ENCODE peak calls at places on chromosomes 5 and 9, in eight cellular contexts. One of them, this sample, is unnamed.

GRCh38 chr9:11697101-11697500 is 996.1 kb upstream of the TYRP1 start:
- DNase-seq in T-cell: no peak
- DNase-seq in right lobe of liver: no peak
- DNase-seq in heart right ventricle: no peak
- DNase-seq in foreskin keratinocyte: no peak
- DNase-seq in fibroblast of pulmonary artery: no peak
- DNase-seq in cerebellum: no peak
- DNase-seq in left cardiac atrium: no peak
- DNase-seq in this sample: no peak

GRCh38 chr5:123364443-123364842 is 58.8 kb downstream of the CEP120 start:
- DNase-seq in foreskin keratinocyte: no peak
- DNase-seq in left cardiac atrium: no peak
- DNase-seq in fibroblast of pulmonary artery: no peak
- DNase-seq in T-cell: no peak
- DNase-seq in heart right ventricle: no peak
- DNase-seq in right lobe of liver: no peak
- DNase-seq in cerebellum: no peak
- DNase-seq in this sample: no peak

GRCh38 chr9:95053611-95054440 is 263.7 kb downstream of the FANCC start:
- DNase-seq in right lobe of liver: no peak
- DNase-seq in T-cell: no peak
- DNase-seq in fibroblast of pulmonary artery: peak
- DNase-seq in cerebellum: no peak
- DNase-seq in foreskin keratinocyte: no peak
- DNase-seq in heart right ventricle: no peak
- DNase-seq in left cardiac atrium: no peak
- DNase-seq in this sample: no peak

GRCh38 chr9:76371901-76372300 is 22.3 kb downstream of the RFK start:
- DNase-seq in T-cell: no peak
- DNase-seq in right lobe of liver: no peak
- DNase-seq in heart right ventricle: no peak
- DNase-seq in cerebellum: no peak
- DNase-seq in fibroblast of pulmonary artery: peak
- DNase-seq in foreskin keratinocyte: peak
- DNase-seq in left cardiac atrium: no peak
- DNase-seq in this sample: no peak

GRCh38 chr5:34914671-34915138 is 599 bp downstream of the RAD1 start:
- DNase-seq in fibroblast of pulmonary artery: peak
- DNase-seq in cerebellum: no peak
- DNase-seq in T-cell: no peak
- DNase-seq in foreskin keratinocyte: peak
- DNase-seq in right lobe of liver: peak
- DNase-seq in left cardiac atrium: peak
- DNase-seq in heart right ventricle: peak
- DNase-seq in this sample: no peak

GRCh38 chr5:114184006-114184405 is 177.9 kb upstream of the KCNN2 start:
- DNase-seq in right lobe of liver: no peak
- DNase-seq in left cardiac atrium: no peak
- DNase-seq in T-cell: no peak
- DNase-seq in cerebellum: no peak
- DNase-seq in foreskin keratinocyte: peak
- DNase-seq in heart right ventricle: no peak
- DNase-seq in fibroblast of pulmonary artery: no peak
- DNase-seq in this sample: no peak

GRCh38 chr9:86531273-86531672 is 177.1 kb upstream of the TUT7 start:
- DNase-seq in right lobe of liver: no peak
- DNase-seq in fibroblast of pulmonary artery: no peak
- DNase-seq in cerebellum: no peak
- DNase-seq in heart right ventricle: no peak
- DNase-seq in T-cell: no peak
- DNase-seq in left cardiac atrium: no peak
- DNase-seq in foreskin keratinocyte: no peak
- DNase-seq in this sample: no peak

GRCh38 chr9:72441296-72442211 is 76.5 kb upstream of the ZFAND5 start:
- DNase-seq in left cardiac atrium: no peak
- DNase-seq in foreskin keratinocyte: peak
- DNase-seq in fibroblast of pulmonary artery: peak
- DNase-seq in heart right ventricle: no peak
- DNase-seq in right lobe of liver: no peak
- DNase-seq in cerebellum: no peak
- DNase-seq in T-cell: no peak
- DNase-seq in this sample: no peak

GRCh38 chr9:109766351-109766750 is 13.6 kb upstream of the PALM2AKAP2 start:
- DNase-seq in right lobe of liver: no peak
- DNase-seq in foreskin keratinocyte: peak
- DNase-seq in cerebellum: no peak
- DNase-seq in T-cell: no peak
- DNase-seq in left cardiac atrium: no peak
- DNase-seq in fibroblast of pulmonary artery: peak
- DNase-seq in heart right ventricle: no peak
- DNase-seq in this sample: peak

GRCh38 chr5:15544039-15544438 is 44.1 kb downstream of the FBXL7 start:
- DNase-seq in left cardiac atrium: no peak
- DNase-seq in fibroblast of pulmonary artery: no peak
- DNase-seq in heart right ventricle: no peak
- DNase-seq in foreskin keratinocyte: peak
- DNase-seq in right lobe of liver: no peak
- DNase-seq in cerebellum: no peak
- DNase-seq in T-cell: no peak
- DNase-seq in this sample: no peak

GRCh38 chr9:137138058-137138697 is 776 bp upstream of the GRIN1 start:
- DNase-seq in heart right ventricle: no peak
- DNase-seq in right lobe of liver: no peak
- DNase-seq in cerebellum: peak
- DNase-seq in fibroblast of pulmonary artery: no peak
- DNase-seq in foreskin keratinocyte: no peak
- DNase-seq in T-cell: no peak
- DNase-seq in left cardiac atrium: no peak
- DNase-seq in this sample: no peak

GRCh38 chr9:132551556-132551955 is 30.9 kb upstream of the BARHL1 start:
- DNase-seq in heart right ventricle: no peak
- DNase-seq in right lobe of liver: peak
- DNase-seq in cerebellum: no peak
- DNase-seq in foreskin keratinocyte: no peak
- DNase-seq in fibroblast of pulmonary artery: no peak
- DNase-seq in left cardiac atrium: no peak
- DNase-seq in T-cell: no peak
- DNase-seq in this sample: no peak

GRCh38 chr5:7926296-7926695 is 57.3 kb downstream of the MTRR start:
- DNase-seq in T-cell: no peak
- DNase-seq in right lobe of liver: no peak
- DNase-seq in cerebellum: no peak
- DNase-seq in left cardiac atrium: no peak
- DNase-seq in foreskin keratinocyte: no peak
- DNase-seq in fibroblast of pulmonary artery: peak
- DNase-seq in heart right ventricle: no peak
- DNase-seq in this sample: no peak

GRCh38 chr9:126703330-126704156 is 89.8 kb downstream of the LMX1B start:
- DNase-seq in right lobe of liver: no peak
- DNase-seq in fibroblast of pulmonary artery: no peak
- DNase-seq in left cardiac atrium: peak
- DNase-seq in T-cell: no peak
- DNase-seq in heart right ventricle: no peak
- DNase-seq in foreskin keratinocyte: no peak
- DNase-seq in cerebellum: no peak
- DNase-seq in this sample: no peak

GRCh38 chr5:80204808-80205614 is 50.8 kb downstream of the SERINC5 start:
- DNase-seq in fibroblast of pulmonary artery: peak
- DNase-seq in foreskin keratinocyte: no peak
- DNase-seq in T-cell: no peak
- DNase-seq in cerebellum: no peak
- DNase-seq in left cardiac atrium: no peak
- DNase-seq in heart right ventricle: no peak
- DNase-seq in right lobe of liver: peak
- DNase-seq in this sample: no peak

GRCh38 chr5:123874600-123875201 is 362.7 kb downstream of the CSNK1G3 start:
- DNase-seq in fibroblast of pulmonary artery: peak
- DNase-seq in heart right ventricle: no peak
- DNase-seq in foreskin keratinocyte: no peak
- DNase-seq in T-cell: no peak
- DNase-seq in right lobe of liver: no peak
- DNase-seq in left cardiac atrium: no peak
- DNase-seq in cerebellum: peak
- DNase-seq in this sample: no peak

GRCh38 chr5:153965102-153965645 is 73.5 kb downstream of the FAM114A2 start:
- DNase-seq in fibroblast of pulmonary artery: peak
- DNase-seq in cerebellum: peak
- DNase-seq in heart right ventricle: peak
- DNase-seq in right lobe of liver: no peak
- DNase-seq in foreskin keratinocyte: peak
- DNase-seq in T-cell: no peak
- DNase-seq in left cardiac atrium: no peak
- DNase-seq in this sample: no peak

GRCh38 chr5:74042559-74043357 is 416.8 kb downstream of the ARHGEF28 start:
- DNase-seq in heart right ventricle: no peak
- DNase-seq in fibroblast of pulmonary artery: peak
- DNase-seq in left cardiac atrium: peak
- DNase-seq in right lobe of liver: no peak
- DNase-seq in T-cell: no peak
- DNase-seq in cerebellum: no peak
- DNase-seq in foreskin keratinocyte: peak
- DNase-seq in this sample: no peak

GRCh38 chr5:109016300-109016699 is 268.6 kb downstream of the FER start:
- DNase-seq in fibroblast of pulmonary artery: peak
- DNase-seq in foreskin keratinocyte: no peak
- DNase-seq in right lobe of liver: no peak
- DNase-seq in left cardiac atrium: no peak
- DNase-seq in T-cell: no peak
- DNase-seq in cerebellum: no peak
- DNase-seq in heart right ventricle: no peak
- DNase-seq in this sample: no peak

GRCh38 chr5:19175776-19176570 is 812.0 kb downstream of the CDH18 start:
- DNase-seq in heart right ventricle: no peak
- DNase-seq in left cardiac atrium: no peak
- DNase-seq in T-cell: no peak
- DNase-seq in fibroblast of pulmonary artery: no peak
- DNase-seq in cerebellum: peak
- DNase-seq in foreskin keratinocyte: no peak
- DNase-seq in right lobe of liver: no peak
- DNase-seq in this sample: no peak

GRCh38 chr5:181163487-181164075 is 16.2 kb downstream of the OR2V2 start:
- DNase-seq in heart right ventricle: no peak
- DNase-seq in fibroblast of pulmonary artery: no peak
- DNase-seq in foreskin keratinocyte: no peak
- DNase-seq in left cardiac atrium: no peak
- DNase-seq in cerebellum: no peak
- DNase-seq in right lobe of liver: no peak
- DNase-seq in T-cell: no peak
- DNase-seq in this sample: no peak

GRCh38 chr5:157165668-157166067 is 396 bp downstream of the GARIN3 start:
- DNase-seq in foreskin keratinocyte: no peak
- DNase-seq in right lobe of liver: no peak
- DNase-seq in cerebellum: no peak
- DNase-seq in left cardiac atrium: no peak
- DNase-seq in heart right ventricle: no peak
- DNase-seq in fibroblast of pulmonary artery: no peak
- DNase-seq in T-cell: no peak
- DNase-seq in this sample: no peak